ENCODE peak calls at places on chromosomes 3 and 15, in five cellular contexts. M is fibroblast of lung, F is mesendoderm, W is breast epithelium, P is thyroid gland. E is an unnamed sample.

GRCh38 chr3:128366136-128366535 is 100.6 kb downstream of the DNAJB8 start:
- DNase-seq in P (no peak), M (no peak), F (no peak), W (no peak), E (no peak)

GRCh38 chr3:177126015-177126773 is 71.1 kb downstream of the TBL1XR1 start:
- DNase-seq in W (no peak), P (no peak), F (peak; percentile 53), M (peak; percentile 98), E (peak; percentile 92)

GRCh38 chr3:73674280-73674679 is 49.5 kb upstream of the PDZRN3 start:
- DNase-seq in F (peak; percentile 37), M (peak; percentile 83), W (peak; percentile 42), P (no peak), E (peak; percentile 22)

GRCh38 chr3:127441764-127442163 is 148.8 kb downstream of the TPRA1 start:
- DNase-seq in F (no peak), P (no peak), M (no peak), W (no peak), E (no peak)

GRCh38 chr3:172528677-172529076 is 5.4 kb upstream of the TNFSF10 start:
- DNase-seq in F (no peak), M (no peak), P (no peak), W (no peak), E (no peak)

GRCh38 chr3:142724682-142725351 is 983 bp downstream of the TRPC1 start:
- DNase-seq in M (peak; percentile 40), F (peak; percentile 90), P (peak; percentile 41), W (peak; percentile 18), E (peak; percentile 23)

GRCh38 chr3:123375014-123375940 is 73.6 kb downstream of the ADCY5 start:
- DNase-seq in P (no peak), M (no peak), F (peak; percentile 44), W (no peak), E (no peak)

GRCh38 chr15:59299919-59300617 is 72.6 kb downstream of the MYO1E start:
- DNase-seq in W (peak; percentile 80), P (peak; percentile 76), F (no peak), M (peak; percentile 98), E (peak; percentile 97)

GRCh38 chr3:73432021-73432722 is 192.6 kb downstream of the PDZRN3 start:
- DNase-seq in P (peak; percentile 18), M (peak; percentile 41), W (no peak), F (peak; percentile 69), E (peak; percentile 34)

GRCh38 chr3:77053769-77054168 is 13.9 kb downstream of the ROBO2 start:
- DNase-seq in W (no peak), M (no peak), P (no peak), F (no peak), E (no peak)

GRCh38 chr3:119311191-119311925 is 17.2 kb downstream of the ARHGAP31 start:
- DNase-seq in M (peak; percentile 93), F (peak; percentile 58), P (no peak), W (no peak), E (peak; percentile 85)

GRCh38 chr15:78203346-78204225 is 30.8 kb downstream of the ACSBG1 start:
- DNase-seq in P (no peak), F (no peak), M (no peak), W (peak; percentile 11), E (no peak)

GRCh38 chr3:39383190-39383912 is at the start of gene SLC25A38:
- DNase-seq in F (peak; percentile 96), W (peak; percentile 54), M (peak; percentile 88), P (peak; percentile 84), E (peak; percentile 76)

GRCh38 chr15:99174567-99174966 is 69.7 kb downstream of the SYNM start:
- DNase-seq in P (no peak), M (no peak), F (no peak), W (peak; percentile 48), E (no peak)

GRCh38 chr3:178086419-178086818 is 449.8 kb upstream of the KCNMB2 start:
- DNase-seq in M (no peak), F (peak; percentile 10), P (no peak), W (no peak), E (no peak)

GRCh38 chr3:52022323-52023100 is 26.8 kb upstream of the RPL29 start:
- DNase-seq in P (no peak), M (peak; percentile 42), W (no peak), F (no peak), E (no peak)

GRCh38 chr3:105626739-105627138 is 242.1 kb downstream of the CBLB start:
- DNase-seq in F (no peak), M (no peak), W (no peak), P (no peak), E (no peak)

GRCh38 chr15:100849021-100849831 is 30.4 kb upstream of the ALDH1A3 start:
- DNase-seq in W (peak; percentile 58), M (peak; percentile 54), F (no peak), P (peak; percentile 41), E (peak; percentile 47)

GRCh38 chr3:27544372-27544865 is 60.2 kb upstream of the SLC4A7 start:
- DNase-seq in M (peak; percentile 72), F (no peak), W (no peak), P (no peak), E (peak; percentile 95)

GRCh38 chr15:80242132-80242769 is 9.8 kb downstream of the CTXND1 start:
- DNase-seq in M (peak; percentile 14), W (no peak), P (peak; percentile 9), F (peak; percentile 97), E (peak; percentile 24)

GRCh38 chr3:178677961-178678360 is 141.7 kb downstream of the KCNMB2 start:
- DNase-seq in M (no peak), W (no peak), F (no peak), P (no peak), E (no peak)

GRCh38 chr3:127388412-127388811 is 100.6 kb upstream of the PRR20G start:
- DNase-seq in P (no peak), F (no peak), M (no peak), W (no peak), E (no peak)

GRCh38 chr3:150329408-150329807 is 78.7 kb upstream of the TSC22D2 start:
- DNase-seq in P (no peak), M (peak; percentile 9), W (no peak), F (no peak), E (peak; percentile 26)

GRCh38 chr3:20056727-20057611 is 16.7 kb downstream of the KAT2B start:
- DNase-seq in W (no peak), P (peak; percentile 52), F (no peak), M (peak; percentile 75), E (peak; percentile 99)

GRCh38 chr15:25177955-25178801 is 223.4 kb downstream of the SNRPN start:
- DNase-seq in M (no peak), W (peak; percentile 7), F (no peak), P (no peak), E (no peak)

GRCh38 chr3:56881035-56881575 is 79.4 kb upstream of the ARHGEF3 start:
- DNase-seq in W (no peak), F (no peak), M (no peak), P (no peak), E (peak; percentile 51)

GRCh38 chr3:33202581-33203457 is 15.8 kb downstream of the SUSD5 start:
- DNase-seq in P (no peak), F (no peak), W (no peak), M (peak; percentile 15), E (no peak)

GRCh38 chr3:40770046-40770445 is 245.3 kb downstream of the ZNF621 start:
- DNase-seq in M (no peak), F (no peak), W (no peak), P (no peak), E (peak; percentile 28)

GRCh38 chr3:125055913-125056705 is at the start of gene HEG1:
- DNase-seq in W (peak; percentile 70), M (peak; percentile 84), P (peak; percentile 94), F (peak; percentile 94), E (peak; percentile 37)

GRCh38 chr15:56715220-56715619 is 18.1 kb downstream of the ZNF280D start:
- DNase-seq in P (no peak), W (no peak), F (no peak), M (peak; percentile 27), E (no peak)

GRCh38 chr3:104526901-104527401 is 839.8 kb upstream of the ALCAM start:
- DNase-seq in W (no peak), F (no peak), M (no peak), P (no peak), E (no peak)
- H3K4me3 ChIP-seq in W (no peak overlapping the region), F (no peak overlapping the region), M (no peak overlapping the region), P (no peak overlapping the region), E (no peak overlapping the region)

GRCh38 chr3:187292631-187293513 is 1.3 kb upstream of the MASP1 start:
- DNase-seq in W (no peak), M (peak; percentile 27), P (no peak), F (no peak), E (no peak)

GRCh38 chr3:187293514-187293870 is 2.0 kb upstream of the MASP1 start:
- DNase-seq in W (no peak), P (no peak), M (no peak), F (no peak), E (no peak)

GRCh38 chr3:187291512-187292132 is at the start of gene MASP1:
- DNase-seq in W (no peak), F (peak; percentile 80), P (peak; percentile 2), M (peak; percentile 5), E (no peak)

GRCh38 chr3:187291001-187291511 is 481 bp downstream of the MASP1 start:
- DNase-seq in W (no peak), F (no peak), M (peak; percentile 50), P (peak; percentile 7), E (no peak)

GRCh38 chr3:187292186-187292585 is 649 bp upstream of the MASP1 start:
- DNase-seq in F (no peak), W (no peak), M (no peak), P (no peak), E (no peak)
- H3K4me3 ChIP-seq in F (no peak overlapping the region), W (no peak overlapping the region), M (no peak overlapping the region), P (no peak overlapping the region), E (no peak overlapping the region)

GRCh38 chr15:68776477-68777270 is 44.0 kb downstream of the ANP32A start:
- DNase-seq in F (no peak), M (no peak), P (no peak), W (no peak), E (no peak)
- H3K4me3 ChIP-seq in F (no peak overlapping the region), M (no peak overlapping the region), P (no peak overlapping the region), W (no peak overlapping the region), E (no peak overlapping the region)

DNA sequence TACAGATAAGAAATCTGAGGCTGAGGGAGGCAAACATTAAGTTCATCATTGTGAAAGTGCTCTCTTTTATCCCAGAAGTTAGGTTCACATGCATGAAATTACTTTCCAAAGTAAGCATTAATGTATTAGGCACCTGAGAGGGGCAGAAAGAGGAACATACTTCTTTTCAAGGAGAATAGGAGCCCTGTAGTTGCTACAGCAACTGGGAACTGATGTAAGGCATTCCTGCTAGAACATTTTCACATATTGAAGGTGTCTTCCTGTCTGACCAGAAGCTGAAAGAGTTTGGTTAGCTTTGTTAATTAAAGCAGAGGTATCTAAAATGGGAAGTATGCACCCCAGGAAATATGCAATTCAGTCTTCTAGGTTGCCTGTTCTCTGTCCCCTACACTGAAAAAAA is 65.5 kb upstream of the ZBTB20 start:
- DNase-seq in M (no peak), F (no peak), P (no peak), W (no peak), E (no peak)
- H3K4me3 ChIP-seq in M (no peak overlapping the region), F (no peak overlapping the region), P (no peak overlapping the region), W (no peak overlapping the region), E (no peak overlapping the region)

DNA sequence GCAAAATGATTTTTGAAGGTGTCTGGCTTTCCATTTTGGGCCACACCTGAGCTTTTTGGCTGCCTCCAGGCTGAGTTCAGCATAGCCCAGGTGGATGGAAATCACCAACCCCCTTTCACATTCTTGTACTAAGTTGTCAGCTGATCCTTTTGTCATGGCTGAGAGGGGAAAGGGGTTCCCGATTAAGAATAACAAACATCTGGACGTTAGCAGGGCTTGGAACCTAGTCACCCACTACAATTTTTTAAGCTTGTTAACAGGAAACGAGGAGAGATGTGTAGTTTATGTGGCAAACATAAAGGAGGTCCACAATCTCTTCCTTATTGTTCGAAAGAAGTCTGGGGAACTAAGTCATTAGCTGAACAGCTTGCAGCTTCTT is 4.9 kb downstream of the NR2F2 start:
- DNase-seq in W (no peak), M (peak; percentile 68), P (no peak), F (no peak), E (no peak)
- H3K4me3 ChIP-seq in W (peak overlapping the region; percentile 79), M (peak overlapping the region; percentile 100), P (no peak overlapping the region), F (no peak overlapping the region), E (peak overlapping the region; percentile 71)

E was measured in bronchial epithelial cell.